ENCODE peak calls at places on chromosomes 11 and 22, in nine cellular contexts. L, S, N, J, C, Y, T, M and U are unnamed samples.

GRCh38 chr22:42317691-42318547 is 47.5 kb upstream of the TCF20 start:
- DNase-seq in L (no peak), S (no peak), N (no peak), J (no peak), C (no peak), Y (no peak), T (peak), M (no peak), U (no peak)

GRCh38 chr11:117199061-117199915 is at the start of gene TAGLN:
- DNase-seq in L (peak), S (no peak), N (no peak), J (peak), C (no peak), Y (peak), T (peak), M (peak), U (peak)

GRCh38 chr11:127074151-127074761 is 73.7 kb upstream of the KIRREL3 start:
- DNase-seq in L (no peak), S (peak), N (peak), J (peak), C (no peak), Y (peak), T (no peak), M (peak), U (peak)

GRCh38 chr11:15114501-15115475 is at the start of gene INSC:
- DNase-seq in L (no peak), S (no peak), N (no peak), J (no peak), C (no peak), Y (peak), T (peak), M (peak), U (no peak)

GRCh38 chr22:46547883-46548244 is 10.4 kb upstream of the CELSR1 start:
- DNase-seq in L (peak), S (no peak), N (no peak), J (peak), C (no peak), Y (peak), T (no peak), M (peak), U (peak)

GRCh38 chr11:132052904-132053303 is 682.5 kb downstream of the NTM start:
- DNase-seq in L (no peak), S (no peak), N (no peak), J (no peak), C (no peak), Y (no peak), T (no peak), M (no peak), U (no peak)

GRCh38 chr22:32617883-32618282 is 143.3 kb downstream of the FBXO7 start:
- DNase-seq in L (no peak), S (no peak), N (no peak), J (no peak), C (no peak), Y (no peak), T (no peak), M (no peak), U (no peak)

GRCh38 chr11:77884186-77884828 is 63.4 kb downstream of the AAMDC start:
- DNase-seq in L (no peak), S (no peak), N (no peak), J (no peak), C (no peak), Y (peak), T (no peak), M (peak), U (peak)

GRCh38 chr11:77322506-77322905 is 21.0 kb upstream of the GDPD4 start:
- DNase-seq in L (no peak), S (no peak), N (no peak), J (no peak), C (no peak), Y (peak), T (no peak), M (peak), U (no peak)

GRCh38 chr11:103805688-103806009 is 230.8 kb upstream of the DDI1 start:
- DNase-seq in L (no peak), S (no peak), N (no peak), J (no peak), C (no peak), Y (no peak), T (no peak), M (no peak), U (no peak)

GRCh38 chr22:37077802-37078448 is 26.4 kb downstream of the KCTD17 start:
- DNase-seq in L (no peak), S (peak), N (no peak), J (no peak), C (peak), Y (peak), T (peak), M (peak), U (no peak)

GRCh38 chr11:130671801-130672700 is 223.6 kb downstream of the ADAMTS15 start:
- DNase-seq in L (peak), S (no peak), N (no peak), J (peak), C (no peak), Y (peak), T (peak), M (peak), U (peak)

GRCh38 chr11:75797796-75798195 is 17.2 kb upstream of the UVRAG start:
- DNase-seq in L (no peak), S (no peak), N (no peak), J (no peak), C (no peak), Y (no peak), T (no peak), M (peak), U (no peak)

GRCh38 chr11:10862446-10862845 is 4.6 kb upstream of the ZBED5 start:
- DNase-seq in L (no peak), S (no peak), N (no peak), J (no peak), C (no peak), Y (no peak), T (no peak), M (no peak), U (no peak)

GRCh38 chr22:20970939-20971657 is 4.0 kb downstream of the AIFM3 start:
- DNase-seq in L (no peak), S (no peak), N (no peak), J (no peak), C (no peak), Y (no peak), T (no peak), M (no peak), U (no peak)

GRCh38 chr11:12288212-12288933 is 89.0 kb upstream of the PARVA start:
- DNase-seq in L (peak), S (peak), N (peak), J (no peak), C (peak), Y (peak), T (no peak), M (peak), U (peak)

GRCh38 chr22:32217465-32217864 is 12.6 kb upstream of the RFPL2 start:
- DNase-seq in L (no peak), S (no peak), N (no peak), J (no peak), C (no peak), Y (no peak), T (no peak), M (no peak), U (no peak)

GRCh38 chr22:36373258-36373579 is 14.5 kb downstream of the MYH9 start:
- DNase-seq in L (no peak), S (no peak), N (no peak), J (no peak), C (no peak), Y (no peak), T (no peak), M (peak), U (no peak)

GRCh38 chr22:49702068-49702397 is 125.6 kb downstream of the BRD1 start:
- DNase-seq in L (peak), S (no peak), N (no peak), J (no peak), C (no peak), Y (no peak), T (no peak), M (no peak), U (no peak)

GRCh38 chr11:135074397-135074998 is 662.5 kb upstream of the B3GAT1 start:
- DNase-seq in L (no peak), S (no peak), N (no peak), J (no peak), C (no peak), Y (peak), T (no peak), M (no peak), U (no peak)

GRCh38 chr11:17013548-17014320 is 480 bp downstream of the PLEKHA7 start:
- DNase-seq in L (no peak), S (peak), N (no peak), J (no peak), C (no peak), Y (no peak), T (peak), M (no peak), U (no peak)

GRCh38 chr11:17012712-17013547 is 1.3 kb downstream of the PLEKHA7 start:
- DNase-seq in L (peak), S (peak), N (no peak), J (peak), C (no peak), Y (peak), T (peak), M (peak), U (no peak)

GRCh38 chr11:17010851-17011420 is 3.3 kb downstream of the PLEKHA7 start:
- DNase-seq in L (no peak), S (no peak), N (no peak), J (no peak), C (no peak), Y (no peak), T (no peak), M (no peak), U (no peak)

GRCh38 chr11:17014321-17014773 is at the start of gene PLEKHA7:
- DNase-seq in L (no peak), S (peak), N (no peak), J (no peak), C (no peak), Y (no peak), T (no peak), M (no peak), U (no peak)

GRCh38 chr11:17012179-17012578 is 2.0 kb downstream of the PLEKHA7 start:
- DNase-seq in L (no peak), S (no peak), N (no peak), J (no peak), C (no peak), Y (no peak), T (no peak), M (no peak), U (no peak)
- H3K4me3 ChIP-seq in L (no peak), S (peak), N (no peak), J (no peak), C (no peak), Y (no peak), T (peak), M (no peak), U (no peak)

GRCh38 chr11:64268028-64268686 is 16.3 kb downstream of the BAD start:
- DNase-seq in L (no peak), S (no peak), N (no peak), J (no peak), C (no peak), Y (no peak), T (peak), M (no peak), U (no peak)
- H3K4me3 ChIP-seq in L (peak), S (peak), N (peak), J (no peak), C (no peak), Y (no peak), T (peak), M (no peak), U (peak)

GRCh38 chr11:1870326-1870696 is 17.4 kb downstream of the LSP1 start:
- DNase-seq in L (no peak), S (no peak), N (no peak), J (no peak), C (no peak), Y (no peak), T (peak), M (no peak), U (no peak)

GRCh38 chr11:1871531-1871930 is 18.6 kb downstream of the LSP1 start:
- DNase-seq in L (no peak), S (no peak), N (no peak), J (no peak), C (no peak), Y (no peak), T (peak), M (no peak), U (no peak)

GRCh38 chr11:1872267-1872985 is 19.3 kb downstream of the PRR33 start:
- DNase-seq in L (no peak), S (no peak), N (no peak), J (no peak), C (no peak), Y (no peak), T (peak), M (no peak), U (no peak)

GRCh38 chr11:1869427-1870325 is 16.8 kb downstream of the LSP1 start:
- DNase-seq in L (no peak), S (peak), N (no peak), J (no peak), C (no peak), Y (no peak), T (peak), M (no peak), U (no peak)

DNA sequence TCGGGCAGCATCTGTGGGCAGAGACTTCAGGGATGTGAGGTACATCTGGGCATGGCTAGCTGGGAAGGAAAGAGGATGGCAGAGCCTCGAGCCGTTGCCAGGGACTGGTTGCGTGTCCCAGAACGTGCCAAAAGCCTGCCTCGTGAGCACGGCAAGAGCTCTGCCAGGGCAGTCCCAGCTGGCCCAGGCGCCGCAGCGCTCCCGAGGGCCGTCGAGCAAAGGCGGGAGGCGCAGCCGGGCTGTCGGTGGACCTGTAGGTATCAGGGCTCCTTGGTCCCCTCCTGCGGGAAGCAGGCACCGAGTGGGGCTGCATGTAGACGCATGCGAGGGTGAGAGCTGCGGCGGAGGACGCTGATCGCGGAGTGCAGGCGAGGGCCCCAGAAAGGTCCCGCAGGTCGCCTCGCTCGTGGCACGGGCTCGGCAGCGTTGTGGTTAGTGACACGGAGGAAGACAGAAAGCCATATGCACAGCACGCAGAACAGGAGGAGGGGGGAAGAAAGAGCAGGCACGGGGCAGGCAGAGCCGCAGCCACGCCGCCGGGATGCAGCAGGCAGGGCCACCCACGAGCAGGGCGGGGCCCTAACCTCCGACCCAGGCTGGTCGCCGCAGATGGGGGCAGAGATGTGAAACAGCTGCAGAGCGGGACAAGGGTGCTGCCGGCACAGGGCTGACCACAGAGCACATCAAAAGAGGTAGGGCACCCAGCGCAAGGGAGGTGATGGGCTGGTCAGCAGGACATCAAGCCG is 18.0 kb downstream of the LSP1 start:
- DNase-seq in L (no peak), S (no peak), N (no peak), J (no peak), C (no peak), Y (no peak), T (peak), M (no peak), U (no peak)
- H3K4me3 ChIP-seq in L (peak), S (no peak), N (no peak), J (no peak), C (peak), Y (peak), T (no peak), M (no peak), U (no peak)

GRCh38 chr11:28346721-28347120 is 238.5 kb downstream of the METTL15 start:
- DNase-seq in L (no peak), S (no peak), N (no peak), J (no peak), C (no peak), Y (no peak), T (no peak), M (no peak), U (no peak)
- H3K4me3 ChIP-seq in L (no peak), S (no peak), N (no peak), J (no peak), C (no peak), Y (no peak), T (no peak), M (no peak), U (no peak)

GRCh38 chr22:24121938-24122337 is 59.3 kb upstream of the SUSD2 start:
- DNase-seq in L (no peak), S (no peak), N (no peak), J (no peak), C (no peak), Y (no peak), T (no peak), M (no peak), U (no peak)
- H3K4me3 ChIP-seq in L (no peak), S (no peak), N (no peak), J (no peak), C (no peak), Y (no peak), T (no peak), M (no peak), U (no peak)

DNA sequence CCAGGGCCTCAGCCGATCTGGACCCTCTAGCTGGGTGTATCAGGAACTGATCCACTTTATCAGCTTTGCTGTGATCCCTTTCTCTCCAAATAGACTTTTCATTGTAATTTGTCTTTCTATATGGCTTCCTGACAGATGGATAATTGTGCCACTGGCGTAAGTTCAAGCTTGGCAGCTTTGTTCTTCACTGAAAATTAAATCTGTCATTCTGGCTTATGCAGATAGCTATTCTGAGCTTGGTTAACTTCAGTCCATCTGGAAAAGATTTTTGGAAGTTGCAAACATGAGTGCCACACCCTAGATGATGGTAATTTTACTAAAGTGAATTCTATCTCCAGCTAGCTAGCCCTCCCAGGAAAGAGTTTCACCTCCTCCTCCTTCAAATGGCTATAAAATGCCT is 8.1 kb downstream of the OR5A2 start:
- DNase-seq in L (no peak), S (no peak), N (no peak), J (no peak), C (no peak), Y (no peak), T (no peak), M (no peak), U (no peak)
- H3K4me3 ChIP-seq in L (no peak), S (no peak), N (no peak), J (no peak), C (no peak), Y (no peak), T (no peak), M (no peak), U (no peak)

GRCh38 chr22:27911329-27911728 is 7.7 kb downstream of the PITPNB start:
- DNase-seq in L (no peak), S (no peak), N (no peak), J (no peak), C (no peak), Y (no peak), T (no peak), M (no peak), U (no peak)
- H3K4me3 ChIP-seq in L (no peak), S (no peak), N (no peak), J (no peak), C (no peak), Y (no peak), T (no peak), M (no peak), U (no peak)

GRCh38 chr11:119029069-119029339 is 1.7 kb downstream of the SLC37A4 start:
- DNase-seq in L (no peak), S (no peak), N (no peak), J (no peak), C (no peak), Y (no peak), T (no peak), M (no peak), U (no peak)
- H3K4me3 ChIP-seq in L (no peak), S (no peak), N (no peak), J (no peak), C (peak), Y (no peak), T (no peak), M (no peak), U (no peak)

GRCh38 chr11:4606231-4607015 is 1.6 kb downstream of the TRIM68 start:
- DNase-seq in L (no peak), S (no peak), N (no peak), J (peak), C (no peak), Y (peak), T (no peak), M (peak), U (no peak)

GRCh38 chr11:4607782-4608666 is at the start of gene TRIM68:
- DNase-seq in L (peak), S (peak), N (peak), J (peak), C (peak), Y (peak), T (peak), M (peak), U (peak)

GRCh38 chr11:4607111-4607510 is 920 bp downstream of the TRIM68 start:
- DNase-seq in L (no peak), S (no peak), N (no peak), J (peak), C (no peak), Y (peak), T (no peak), M (peak), U (no peak)

GRCh38 chr11:4611986-4612385 is 4.0 kb upstream of the TRIM68 start:
- DNase-seq in L (no peak), S (no peak), N (no peak), J (no peak), C (no peak), Y (no peak), T (no peak), M (no peak), U (no peak)

DNA sequence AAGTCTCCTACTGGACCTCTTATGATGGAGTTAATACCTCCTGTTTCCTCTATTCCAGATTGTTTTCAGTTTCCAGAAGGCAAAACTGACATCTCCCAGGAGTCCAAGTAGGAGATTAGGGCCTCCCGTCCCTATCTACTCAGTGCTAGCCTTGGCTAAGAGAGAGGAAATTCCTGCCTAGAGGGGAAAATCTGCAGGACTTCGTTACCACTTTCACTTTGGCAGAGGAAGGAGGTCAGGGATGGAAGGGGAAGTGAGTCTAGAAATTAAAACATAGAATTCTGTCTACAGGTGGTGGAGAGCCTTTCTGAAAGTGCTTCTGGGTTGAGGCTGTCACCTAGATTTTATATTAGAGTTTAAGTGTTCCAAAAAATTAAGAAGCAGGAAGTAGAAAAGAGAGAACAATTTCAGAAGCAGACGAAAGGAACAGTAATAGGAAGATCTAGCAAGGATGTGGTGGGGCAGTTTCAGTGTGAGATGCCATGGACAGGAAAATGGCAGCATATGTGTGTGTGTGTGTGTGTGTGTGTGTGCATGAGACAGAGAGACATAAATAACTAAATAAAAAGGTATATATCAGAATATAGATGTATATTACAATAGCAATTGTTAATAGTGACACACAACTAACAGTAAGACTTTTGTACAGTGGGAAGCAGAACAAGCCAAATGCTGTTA is 2.4 kb upstream of the TRIM68 start:
- DNase-seq in L (no peak), S (no peak), N (peak), J (no peak), C (no peak), Y (no peak), T (no peak), M (peak), U (no peak)
- H3K4me3 ChIP-seq in L (peak), S (no peak), N (no peak), J (no peak), C (peak), Y (no peak), T (peak), M (peak), U (no peak)

DNA sequence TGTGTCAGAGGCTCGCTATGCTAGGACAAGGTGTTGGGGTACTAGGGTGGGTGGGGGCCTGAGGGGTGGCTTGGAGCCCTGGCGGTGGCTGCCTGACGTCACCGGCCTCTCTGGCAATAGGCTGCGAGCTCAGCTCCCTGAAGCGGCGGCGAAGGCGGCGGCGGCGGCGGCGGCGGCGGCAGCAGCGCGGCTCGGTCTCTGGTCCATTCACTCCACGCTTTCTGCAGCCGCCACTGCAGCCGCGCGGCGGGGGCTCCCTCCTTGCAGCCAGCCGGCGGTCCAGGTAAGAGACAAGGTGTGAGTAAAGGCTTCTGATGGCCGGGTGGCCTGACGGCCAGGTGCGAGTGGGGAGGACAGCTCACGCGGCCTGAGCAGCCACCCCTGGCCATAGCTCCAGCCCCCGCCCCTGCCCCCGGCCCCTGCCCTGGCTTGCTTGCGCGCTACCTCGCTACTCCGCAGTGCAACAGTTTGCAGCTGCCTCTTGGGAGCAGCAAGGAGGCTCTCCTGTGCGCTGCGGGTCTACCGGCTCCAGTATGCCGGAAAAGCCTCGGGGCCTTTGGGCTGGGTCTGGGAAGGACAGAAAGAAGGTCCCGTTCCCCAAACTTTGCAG is at the start of gene C11orf87:
- DNase-seq in L (no peak), S (no peak), N (no peak), J (no peak), C (no peak), Y (no peak), T (peak), M (no peak), U (no peak)
- H3K4me3 ChIP-seq in L (peak), S (peak), N (no peak), J (peak), C (no peak), Y (peak), T (no peak), M (peak), U (peak)